ENCODE peak calls at places on chromosomes 16 and 17, in four cellular contexts. Q, R, U and L are unnamed samples.

GRCh38 chr16:888901-889570 is 81.7 kb downstream of the LMF1 start:
- DNase-seq in Q (no peak), R (no peak), U (no peak), L (no peak)

GRCh38 chr17:27333410-27333980 is 39.6 kb downstream of the WSB1 start:
- DNase-seq in Q (no peak), U (no peak), R (no peak), L (no peak)

GRCh38 chr16:67504190-67505021 is 21.1 kb upstream of the AGRP start:
- DNase-seq in Q (no peak), U (peak), R (no peak), L (no peak)

GRCh38 chr17:62073993-62074392 is 8.9 kb upstream of the MED13 start:
- DNase-seq in U (no peak), R (no peak), Q (no peak), L (no peak)

GRCh38 chr17:76635039-76635438 is 8.5 kb downstream of the ST6GALNAC1 start:
- DNase-seq in R (no peak), U (peak), Q (no peak), L (no peak)

GRCh38 chr17:82520041-82520910 is 744 bp downstream of the FOXK2 start:
- DNase-seq in U (peak), R (no peak), Q (no peak), L (no peak)

GRCh38 chr17:32927724-32928526 is at the start of gene TMEM98:
- DNase-seq in U (peak), R (no peak), Q (no peak), L (no peak)

GRCh38 chr16:8998114-8998513 is 34.4 kb upstream of the USP7 start:
- DNase-seq in U (peak), Q (no peak), R (peak), L (no peak)

GRCh38 chr16:2520784-2521577 is 810 bp downstream of the AMDHD2 start:
- DNase-seq in U (no peak), Q (no peak), R (no peak), L (no peak)

GRCh38 chr17:38613981-38614779 is 8.4 kb upstream of the SRCIN1 start:
- DNase-seq in Q (no peak), U (no peak), R (no peak), L (no peak)

DNA sequence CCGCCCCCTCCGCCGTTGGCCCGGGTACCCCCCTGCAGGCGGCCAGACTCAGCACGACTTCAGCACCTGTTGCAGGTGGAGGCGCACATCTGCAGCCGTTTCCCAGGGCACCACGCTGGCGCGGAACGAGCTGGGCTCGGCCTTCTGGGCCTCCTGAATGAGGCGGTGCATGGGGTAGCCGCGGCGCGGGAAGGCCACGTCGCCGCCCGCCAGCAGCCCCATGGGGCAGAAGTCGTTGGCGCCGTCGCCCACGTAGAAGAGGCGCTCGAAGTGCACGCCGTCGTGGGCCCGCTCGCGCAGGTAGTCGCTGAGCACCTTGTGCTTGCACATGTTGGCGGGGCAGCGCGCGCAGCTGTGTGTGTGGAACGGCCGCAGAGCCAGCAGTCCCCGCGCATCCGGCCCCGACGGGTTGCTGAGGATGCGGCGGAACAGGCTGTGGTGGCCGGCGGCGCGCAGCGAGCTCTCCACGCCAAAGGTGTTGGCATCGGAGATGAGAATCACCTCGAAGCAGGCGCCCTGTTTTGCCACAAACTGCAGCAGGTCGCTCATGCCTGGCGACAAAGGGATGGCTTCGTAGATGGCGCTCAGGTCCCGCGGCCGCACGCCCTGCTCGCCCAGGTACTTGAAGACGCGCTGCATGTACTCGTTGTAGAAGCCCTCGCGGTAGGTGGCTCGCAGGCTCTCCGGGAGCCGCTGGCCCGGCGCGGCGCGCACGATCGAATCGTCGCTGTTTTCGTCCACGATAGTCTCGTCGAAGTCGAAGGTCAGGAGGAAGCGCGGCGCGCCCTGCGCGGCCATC is 6.2 kb downstream of the PHOSPHO1 start:
- DNase-seq in U (no peak), R (no peak), Q (no peak), L (no peak)
- H3K4me3 ChIP-seq in U (no peak), R (no peak), Q (peak), L (peak)

GRCh38 chr17:29931253-29931932 is 1.4 kb upstream of the SSH2 start:
- DNase-seq in R (peak), U (peak), Q (peak), L (peak)
- H3K4me3 ChIP-seq in R (no peak), U (peak), Q (peak), L (no peak)

GRCh38 chr16:89035013-89035697 is 58.1 kb upstream of the CBFA2T3 start:
- DNase-seq in R (no peak), Q (no peak), U (no peak), L (no peak)
- H3K4me3 ChIP-seq in R (no peak), Q (no peak), U (no peak), L (no peak)

GRCh38 chr16:80463776-80464175 is 77.0 kb upstream of the DYNLRB2 start:
- DNase-seq in Q (no peak), R (no peak), U (no peak), L (no peak)

GRCh38 chr16:80463303-80463702 is 77.5 kb upstream of the DYNLRB2 start:
- DNase-seq in R (no peak), Q (no peak), U (no peak), L (no peak)

GRCh38 chr16:80462902-80463301 is 77.9 kb upstream of the DYNLRB2 start:
- DNase-seq in R (no peak), Q (no peak), U (no peak), L (no peak)

GRCh38 chr16:80467961-80468360 is 72.8 kb upstream of the DYNLRB2 start:
- DNase-seq in R (no peak), Q (no peak), U (no peak), L (no peak)

DNA sequence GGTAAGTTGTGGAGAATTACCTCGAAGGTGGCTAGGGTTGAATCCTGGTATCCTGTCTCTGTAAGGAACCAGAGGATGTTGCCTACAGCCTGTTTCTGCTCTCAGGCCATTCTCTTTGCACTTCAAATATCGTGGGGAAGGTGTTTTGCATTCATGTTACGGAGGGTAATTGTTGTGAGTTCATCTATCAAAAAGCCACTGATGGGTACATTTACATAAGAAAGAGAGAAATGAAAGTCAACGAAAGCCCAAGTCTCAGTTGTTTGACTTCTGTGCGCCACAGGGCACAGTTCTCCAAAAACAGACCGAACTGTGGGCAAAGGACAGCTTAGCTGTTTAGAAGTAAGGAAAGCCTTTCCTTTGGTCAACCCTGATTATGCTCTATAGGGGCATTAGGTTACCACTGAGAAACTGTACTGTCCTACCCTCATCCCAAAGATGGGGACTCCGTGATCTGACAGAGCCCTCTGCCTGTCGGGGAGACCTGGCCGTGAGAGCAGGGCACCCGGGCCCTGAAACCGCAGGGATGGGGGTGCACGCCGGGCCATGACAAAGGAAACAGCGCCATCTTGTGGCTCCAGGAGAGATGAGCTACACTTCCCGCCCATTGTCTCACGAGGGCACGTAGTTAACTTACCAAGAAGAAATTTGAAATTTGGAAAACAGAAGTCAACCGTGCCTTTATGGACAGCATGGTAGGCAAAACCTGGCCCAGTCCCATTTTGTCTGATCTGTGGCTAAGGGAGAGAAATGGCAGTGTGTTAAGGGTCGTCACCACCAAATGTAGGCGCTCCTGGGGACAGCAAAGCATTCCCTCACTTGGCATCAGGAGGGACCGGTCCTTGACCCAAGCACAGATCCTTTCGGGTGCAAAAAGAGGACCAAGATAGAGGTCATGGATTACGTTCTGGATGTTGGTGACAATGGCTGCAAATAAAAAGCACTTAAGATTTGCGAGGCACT is 74.5 kb upstream of the DYNLRB2 start:
- DNase-seq in U (peak), Q (peak), R (no peak), L (no peak)
- H3K4me3 ChIP-seq in U (no peak), Q (no peak), R (no peak), L (no peak)

DNA sequence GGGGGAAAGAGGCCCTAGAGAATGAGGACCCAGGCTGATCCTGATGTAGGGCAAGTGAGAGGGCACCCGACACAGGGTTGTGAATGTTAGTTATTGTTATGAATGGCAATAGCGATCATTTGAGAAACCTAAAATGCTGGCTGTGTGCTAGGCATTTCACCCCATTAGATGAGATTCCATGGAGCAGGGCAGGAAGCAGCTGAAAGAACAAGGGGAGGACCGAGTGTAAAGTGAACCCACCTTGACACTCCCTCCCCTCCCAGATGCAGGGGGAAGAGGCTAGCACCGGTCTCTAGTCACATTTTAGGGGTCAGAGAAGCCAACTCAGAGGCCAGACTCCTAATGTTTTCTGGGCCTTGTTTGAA is 553 bp upstream of the CORO6 start:
- DNase-seq in R (no peak), U (no peak), Q (no peak), L (no peak)
- H3K4me3 ChIP-seq in R (no peak), U (no peak), Q (peak), L (peak)